ENCODE peak calls at places on chromosomes 13 and 19, in nine cellular contexts. Q is fibroblast of villous mesenchyme, R is Caco-2, W is fibroblast of pulmonary artery, J is thoracic aorta, I is ovary, N is astrocyte of the spinal cord, P is Peyer's patch, L is upper lobe of right lung. V is an unnamed sample.

GRCh38 chr19:51158474-51159129 is 16.5 kb downstream of the SIGLEC7 start:
- DNase-seq in R (peak), J (no peak), L (no peak), W (peak), P (peak), Q (peak), I (no peak), N (no peak), V (no peak)

GRCh38 chr13:98672947-98673545 is 79.4 kb downstream of the SLC15A1 start:
- DNase-seq in N (peak), Q (peak), J (no peak), R (peak), W (peak), P (peak), L (peak), I (peak), V (peak)

GRCh38 chr19:9139609-9140158 is 513 bp upstream of the ZNF317 start:
- DNase-seq in R (no peak), Q (no peak), L (no peak), N (no peak), P (no peak), J (no peak), W (no peak), I (no peak), V (no peak)

GRCh38 chr13:46197299-46197975 is 14.3 kb upstream of the LRRC63 start:
- DNase-seq in N (no peak), R (no peak), J (no peak), L (no peak), W (no peak), Q (peak), P (no peak), I (no peak), V (no peak)

GRCh38 chr19:40921005-40921897 is 39.2 kb upstream of the CYP2A7 start:
- DNase-seq in W (no peak), N (no peak), J (no peak), P (no peak), I (peak), Q (peak), R (peak), L (peak), V (no peak)

GRCh38 chr19:51016798-51017683 is 2.5 kb downstream of the KLK10 start:
- DNase-seq in R (peak), Q (peak), I (peak), L (no peak), W (peak), N (no peak), J (no peak), P (no peak), V (peak)

GRCh38 chr19:2207991-2208860 is 27.9 kb downstream of the PLEKHJ1 start:
- DNase-seq in N (peak), P (peak), W (peak), J (peak), Q (peak), I (no peak), R (no peak), L (no peak), V (no peak)

GRCh38 chr13:29861694-29862110 is 11.3 kb upstream of the UBL3 start:
- DNase-seq in R (peak), W (peak), N (peak), I (no peak), J (no peak), P (no peak), L (no peak), Q (peak), V (no peak)

GRCh38 chr19:5624154-5624663 is 1.3 kb downstream of the SAFB start:
- DNase-seq in N (peak), W (peak), R (no peak), Q (peak), I (peak), J (no peak), L (peak), P (no peak), V (no peak)

GRCh38 chr19:55156202-55157063 is 1.1 kb downstream of the TNNI3 start:
- DNase-seq in W (peak), L (peak), I (no peak), Q (no peak), J (no peak), N (no peak), R (peak), P (no peak), V (no peak)

GRCh38 chr19:47719047-47719885 is 6.0 kb downstream of the EHD2 start:
- DNase-seq in Q (peak), P (peak), R (no peak), W (peak), I (peak), L (peak), N (peak), J (peak), V (no peak)

GRCh38 chr19:991174-991931 is 7.2 kb downstream of the WDR18 start:
- DNase-seq in N (peak), R (peak), I (no peak), W (peak), J (no peak), L (no peak), Q (peak), P (no peak), V (no peak)

GRCh38 chr19:51948979-51949378 is 21.7 kb downstream of the ZNF613 start:
- DNase-seq in I (peak), W (peak), P (no peak), R (no peak), Q (peak), N (peak), J (no peak), L (no peak), V (no peak)

GRCh38 chr19:7869910-7870511 is 4.2 kb downstream of the PRR36 start:
- DNase-seq in L (peak), P (peak), N (no peak), Q (peak), R (peak), W (peak), J (no peak), I (peak), V (no peak)

GRCh38 chr19:290539-291521 is at the start of gene PLPP2:
- DNase-seq in N (peak), L (peak), W (peak), J (no peak), P (no peak), I (no peak), R (peak), Q (no peak), V (no peak)

GRCh38 chr13:111216166-111216960 is 101.3 kb downstream of the ARHGEF7 start:
- DNase-seq in P (peak), W (peak), J (no peak), N (peak), Q (peak), R (peak), L (no peak), I (peak), V (no peak)

GRCh38 chr19:38993271-38993670 is 17.7 kb upstream of the FBXO17 start:
- DNase-seq in R (no peak), N (no peak), Q (peak), L (no peak), J (no peak), P (no peak), W (peak), I (no peak), V (no peak)

GRCh38 chr13:114019367-114019766 is 45.5 kb upstream of the C13orf46 start:
- DNase-seq in I (no peak), L (no peak), N (no peak), Q (no peak), P (no peak), W (no peak), J (no peak), R (no peak), V (no peak)

GRCh38 chr13:96994030-96994848 is at the start of gene OXGR1:
- DNase-seq in Q (no peak), N (no peak), W (no peak), J (no peak), L (no peak), P (no peak), I (no peak), R (no peak), V (no peak)

DNA sequence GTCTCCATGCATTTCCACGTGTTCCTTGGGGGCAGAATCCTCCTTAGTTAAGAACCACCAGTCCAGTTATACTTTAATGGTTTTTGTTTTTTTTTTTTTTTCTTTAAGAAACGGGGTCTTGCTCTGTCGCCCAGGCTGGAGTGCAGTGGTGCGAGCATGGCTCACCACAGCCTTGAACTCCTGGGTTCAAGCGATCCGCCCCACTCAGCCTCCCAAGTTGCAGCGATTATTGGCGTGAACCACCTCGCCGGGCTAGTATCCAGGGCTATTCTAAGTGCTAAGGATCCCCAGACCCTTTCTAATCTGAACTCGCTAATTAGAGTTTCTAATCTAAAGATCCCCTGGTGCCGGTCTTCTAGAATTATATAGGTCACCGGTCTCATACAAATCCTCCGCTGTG is 9.6 kb downstream of the ABHD8 start:
- DNase-seq in J (no peak), L (no peak), N (no peak), Q (no peak), P (no peak), R (no peak), W (no peak), I (no peak), V (no peak)
- TF ChIP-seq CTCF in J (no peak), L (no peak), N (no peak), Q (no peak), P (no peak), R (no peak), W (no peak), I (no peak), V (no peak)

GRCh38 chr19:20478936-20479335 is 86.6 kb downstream of the ZNF737 start:
- DNase-seq in I (no peak), R (no peak), W (no peak), L (no peak), J (no peak), Q (no peak), P (no peak), N (no peak), V (no peak)
- TF ChIP-seq CTCF in I (no peak), R (no peak), W (no peak), L (no peak), J (no peak), Q (no peak), P (no peak), N (no peak), V (no peak)

GRCh38 chr19:19110410-19111137 is 27.7 kb downstream of the TMEM161A start:
- DNase-seq in I (peak), R (no peak), J (no peak), P (no peak), W (no peak), N (no peak), Q (no peak), L (no peak), V (no peak)
- TF ChIP-seq CTCF in I (no peak), R (peak), J (peak), P (peak), W (peak), N (peak), Q (peak), L (peak), V (no peak)

GRCh38 chr19:44891016-44891882 is at the start of gene TOMM40:
- DNase-seq in J (peak), W (peak), N (no peak), L (no peak), I (peak), P (peak), R (no peak), Q (peak), V (peak)
- TF ChIP-seq CTCF in J (no peak), W (no peak), N (no peak), L (no peak), I (peak), P (no peak), R (no peak), Q (no peak), V (no peak)

GRCh38 chr19:42115219-42115618 is 17.0 kb downstream of the POU2F2 start:
- DNase-seq in R (no peak), W (peak), P (no peak), L (no peak), J (no peak), I (no peak), N (no peak), Q (peak), V (no peak)

GRCh38 chr19:42114412-42114811 is 17.8 kb downstream of the POU2F2 start:
- DNase-seq in L (no peak), R (no peak), P (peak), Q (no peak), J (no peak), W (no peak), I (no peak), N (no peak), V (peak)

GRCh38 chr19:42115705-42116104 is 16.5 kb downstream of the POU2F2 start:
- DNase-seq in Q (no peak), R (no peak), J (no peak), N (no peak), P (no peak), L (no peak), I (no peak), W (no peak), V (no peak)

GRCh38 chr19:42117076-42117475 is 15.2 kb downstream of the POU2F2 start:
- DNase-seq in J (no peak), P (no peak), R (no peak), W (no peak), L (no peak), I (no peak), Q (no peak), N (no peak), V (no peak)

DNA sequence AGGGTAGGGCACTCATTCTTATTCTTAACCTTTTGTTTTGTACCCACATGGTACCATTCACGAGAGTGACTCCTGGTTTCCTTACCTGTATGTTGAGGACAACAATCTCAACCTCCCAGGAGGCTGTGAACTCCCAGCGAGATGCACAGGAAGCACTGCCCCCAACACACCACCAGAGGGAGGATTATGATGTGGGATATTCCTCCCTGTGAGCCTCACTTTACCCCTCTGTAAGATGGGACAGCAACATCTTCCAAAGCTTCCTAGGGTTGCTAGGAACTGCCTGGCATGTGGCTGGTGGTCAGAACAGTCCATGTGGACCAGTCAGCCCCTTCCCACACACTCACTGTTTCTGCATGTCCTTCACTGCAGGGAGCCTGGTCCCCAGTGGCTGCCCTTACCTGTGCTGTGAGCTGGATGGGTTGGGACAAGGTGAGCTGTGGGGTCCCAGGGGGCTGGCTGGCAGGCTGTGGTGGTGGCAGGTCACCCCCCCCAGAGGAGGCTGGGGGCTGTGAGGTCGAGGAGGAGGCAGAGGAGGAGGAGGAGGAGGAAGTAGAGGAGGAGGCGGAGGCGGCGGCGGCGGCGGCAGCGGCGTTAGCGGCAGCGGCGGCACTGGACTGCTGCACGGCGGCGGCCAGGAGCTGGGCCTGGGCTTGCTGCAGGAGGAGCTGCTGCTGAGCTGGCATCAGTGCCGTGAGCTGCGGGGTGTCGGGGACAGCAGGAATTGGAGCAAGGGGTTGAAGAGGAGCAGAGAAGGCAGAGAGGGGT is 15.8 kb downstream of the POU2F2 start:
- DNase-seq in Q (no peak), W (no peak), P (no peak), J (no peak), I (no peak), R (no peak), N (no peak), L (no peak), V (no peak)
- TF ChIP-seq CTCF in Q (peak), W (no peak), P (no peak), J (no peak), I (no peak), R (no peak), N (peak), L (no peak), V (no peak)

GRCh38 chr13:103140001-103140671 is 73.9 kb upstream of the SLC10A2 start:
- DNase-seq in L (no peak), P (no peak), R (no peak), W (peak), N (peak), J (no peak), Q (peak), I (no peak), V (no peak)
- TF ChIP-seq CTCF in L (peak), P (peak), R (peak), W (peak), N (peak), J (no peak), Q (peak), I (no peak), V (no peak)

GRCh38 chr13:27081893-27082292 is 89.7 kb downstream of the USP12 start:
- DNase-seq in R (no peak), J (no peak), W (no peak), N (no peak), Q (no peak), P (no peak), L (no peak), I (no peak), V (no peak)
- TF ChIP-seq CTCF in R (no peak), J (no peak), W (no peak), N (no peak), Q (no peak), P (no peak), L (no peak), I (no peak), V (no peak)

DNA sequence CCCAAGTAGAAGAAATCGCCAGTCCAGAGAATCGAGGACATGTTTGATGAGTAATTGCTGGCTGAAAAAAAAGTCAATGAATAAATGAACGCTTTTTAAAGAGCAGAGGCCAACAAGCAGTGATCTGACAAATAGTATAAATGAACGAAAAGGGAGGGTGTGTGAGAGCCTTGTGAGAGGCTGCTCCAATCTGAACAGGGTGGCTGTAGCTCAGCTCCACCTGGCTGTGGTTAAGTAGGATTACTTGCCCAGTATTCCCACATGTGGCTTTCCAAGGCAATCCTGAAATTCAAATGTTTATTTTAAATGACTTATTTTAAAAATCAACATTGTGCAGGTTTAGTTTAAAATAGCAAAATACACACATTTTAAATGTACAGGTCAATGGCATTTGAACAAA is 117.0 kb downstream of the TSHZ3 start:
- DNase-seq in R (no peak), I (no peak), W (no peak), N (peak), J (no peak), L (no peak), Q (peak), P (no peak), V (no peak)
- TF ChIP-seq CTCF in R (no peak), I (no peak), W (no peak), N (no peak), J (no peak), L (no peak), Q (peak), P (no peak), V (no peak)

GRCh38 chr13:44435142-44435982 is 61.7 kb downstream of the SERP2 start:
- DNase-seq in R (peak), J (peak), W (peak), Q (peak), P (peak), I (peak), L (peak), N (peak), V (peak)
- TF ChIP-seq CTCF in R (no peak), J (no peak), W (no peak), Q (no peak), P (no peak), I (peak), L (no peak), N (no peak), V (no peak)